ENCODE peak calls at places on chromosomes 3 and 15, in five cellular contexts. A, G, Q, K and B are unnamed samples.

GRCh38 chr15:28975766-28976179 is 90.0 kb downstream of the APBA2 start:
- DNase-seq in A (peak; percentile 55), G (peak; percentile 69), K (peak; percentile 72), Q (peak; percentile 64), B (no peak)

GRCh38 chr15:71739355-71739754 is 71.0 kb upstream of the NR2E3 start:
- DNase-seq in G (no peak), A (no peak), K (no peak), Q (no peak), B (no peak)

GRCh38 chr15:94231728-94232086 is 346 bp downstream of the MCTP2 start:
- DNase-seq in G (peak; percentile 62), A (no peak), Q (peak; percentile 70), K (no peak), B (peak; percentile 5)

GRCh38 chr15:38041576-38041975 is 107.1 kb downstream of the TMCO5A start:
- DNase-seq in G (peak; percentile 51), K (no peak), Q (peak; percentile 66), A (peak; percentile 77), B (no peak)

GRCh38 chr3:151476344-151477018 is 15.6 kb upstream of the IGSF10 start:
- DNase-seq in G (peak; percentile 70), Q (no peak), K (no peak), A (no peak), B (no peak)

GRCh38 chr3:166829896-166830295 is 550.2 kb downstream of the ZBBX start:
- DNase-seq in G (no peak), Q (no peak), A (no peak), K (no peak), B (no peak)

GRCh38 chr3:195731356-195731960 is 10.7 kb downstream of the MUC20 start:
- DNase-seq in K (no peak), G (no peak), A (no peak), Q (no peak), B (no peak)

GRCh38 chr3:56976666-56977560 is 83.6 kb upstream of the SPATA12 start:
- DNase-seq in Q (peak; percentile 61), K (no peak), A (peak; percentile 67), G (peak; percentile 48), B (no peak)

GRCh38 chr3:72346526-72346926 is 501.7 kb downstream of the SHQ1 start:
- DNase-seq in G (peak; percentile 57), A (peak; percentile 97), K (no peak), Q (peak; percentile 97), B (no peak)

GRCh38 chr3:158602227-158602626 is 31.2 kb downstream of the MLF1 start:
- DNase-seq in A (no peak), Q (no peak), K (no peak), G (no peak), B (no peak)

GRCh38 chr3:17518189-17519059 is 224.0 kb downstream of the TBC1D5 start:
- DNase-seq in Q (no peak), K (peak; percentile 52), A (no peak), G (peak; percentile 41), B (peak; percentile 37)

DNA sequence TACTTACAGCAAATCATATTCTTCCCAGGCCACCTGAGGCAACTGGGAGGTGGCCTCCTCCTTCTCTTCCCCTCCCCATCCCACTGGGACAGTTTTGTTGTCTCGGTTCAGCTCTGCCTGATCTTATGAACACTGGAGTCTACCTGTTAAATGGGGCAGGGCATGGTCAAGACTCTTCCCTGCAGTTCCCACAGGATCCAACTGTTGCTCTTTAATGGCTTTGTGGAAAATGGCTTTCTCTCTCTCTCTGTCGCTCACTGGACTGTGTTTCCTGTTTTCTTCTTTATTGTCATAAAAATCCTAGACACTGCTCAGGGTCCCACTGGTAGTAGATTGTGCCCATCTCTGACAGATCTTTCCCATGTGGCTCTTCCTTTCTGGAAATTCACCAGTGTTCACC is 40.2 kb downstream of the SLC27A2 start:
- DNase-seq in Q (no peak), G (no peak), A (no peak), K (no peak), B (no peak)
- H3K4me3 ChIP-seq in Q (no peak overlapping the region), G (no peak overlapping the region), A (no peak overlapping the region), K (no peak overlapping the region), B (no peak overlapping the region)

GRCh38 chr3:12663936-12664908 is at the start of gene RAF1:
- DNase-seq in A (peak; percentile 98), Q (peak; percentile 98), K (peak; percentile 98), G (peak; percentile 99), B (peak; percentile 97)
- H2BK15ac ChIP-seq in A (peak within 1 kb of the TSS; percentile 56), Q (peak within 1 kb of the TSS; percentile 90), K (no peak within 1 kb of the TSS), G (no peak within 1 kb of the TSS), B (peak within 1 kb of the TSS; percentile 91)

GRCh38 chr3:120420360-120420759 is 30.4 kb downstream of the FSTL1 start:
- DNase-seq in Q (no peak), K (no peak), A (no peak), G (no peak), B (no peak)

GRCh38 chr3:120418446-120418845 is 32.3 kb downstream of the FSTL1 start:
- DNase-seq in K (no peak), Q (no peak), G (no peak), A (no peak), B (no peak)

GRCh38 chr3:120419797-120420196 is 31.0 kb downstream of the FSTL1 start:
- DNase-seq in K (no peak), Q (no peak), A (no peak), G (no peak), B (no peak)

GRCh38 chr3:120417272-120417911 is 33.4 kb downstream of the FSTL1 start:
- DNase-seq in G (peak; percentile 100), K (peak; percentile 93), Q (peak; percentile 99), A (peak; percentile 99), B (peak; percentile 89)

DNA sequence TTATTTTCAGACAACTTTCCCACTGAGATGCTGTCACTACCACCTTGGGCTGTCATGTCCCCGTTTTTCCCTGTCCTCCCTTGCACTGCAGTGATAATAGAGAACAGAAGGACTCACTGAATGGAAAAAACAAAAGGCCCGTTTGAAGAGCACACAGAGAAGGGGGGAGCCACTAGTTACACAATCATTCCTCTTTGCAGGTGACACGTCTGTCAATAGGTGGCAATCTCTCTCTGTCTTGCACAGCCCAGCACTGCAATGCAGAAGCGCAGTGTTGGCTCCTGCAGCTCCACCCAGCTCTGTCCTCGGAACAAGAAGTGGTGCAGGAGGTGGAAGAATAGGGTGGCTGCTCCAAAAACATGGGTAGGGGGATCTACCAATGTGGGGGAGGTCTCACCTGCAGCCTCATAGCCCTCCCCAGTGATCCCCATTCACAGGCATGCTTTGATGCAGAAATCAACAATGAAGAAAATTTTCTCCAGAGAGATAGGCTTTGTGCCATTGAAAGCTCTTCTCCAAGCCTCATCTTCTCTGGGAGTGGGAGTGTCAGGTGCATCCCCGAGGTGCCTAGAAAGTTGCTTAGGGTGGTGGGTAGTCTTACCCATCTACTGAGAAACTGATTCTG is 31.8 kb downstream of the FSTL1 start:
- DNase-seq in G (peak; percentile 89), K (no peak), Q (peak; percentile 51), A (no peak), B (peak; percentile 41)
- H3K27ac ChIP-seq in G (no peak overlapping the region), K (no peak overlapping the region), Q (peak overlapping the region; percentile 6), A (peak overlapping the region; percentile 24), B (peak overlapping the region; percentile 23)

DNA sequence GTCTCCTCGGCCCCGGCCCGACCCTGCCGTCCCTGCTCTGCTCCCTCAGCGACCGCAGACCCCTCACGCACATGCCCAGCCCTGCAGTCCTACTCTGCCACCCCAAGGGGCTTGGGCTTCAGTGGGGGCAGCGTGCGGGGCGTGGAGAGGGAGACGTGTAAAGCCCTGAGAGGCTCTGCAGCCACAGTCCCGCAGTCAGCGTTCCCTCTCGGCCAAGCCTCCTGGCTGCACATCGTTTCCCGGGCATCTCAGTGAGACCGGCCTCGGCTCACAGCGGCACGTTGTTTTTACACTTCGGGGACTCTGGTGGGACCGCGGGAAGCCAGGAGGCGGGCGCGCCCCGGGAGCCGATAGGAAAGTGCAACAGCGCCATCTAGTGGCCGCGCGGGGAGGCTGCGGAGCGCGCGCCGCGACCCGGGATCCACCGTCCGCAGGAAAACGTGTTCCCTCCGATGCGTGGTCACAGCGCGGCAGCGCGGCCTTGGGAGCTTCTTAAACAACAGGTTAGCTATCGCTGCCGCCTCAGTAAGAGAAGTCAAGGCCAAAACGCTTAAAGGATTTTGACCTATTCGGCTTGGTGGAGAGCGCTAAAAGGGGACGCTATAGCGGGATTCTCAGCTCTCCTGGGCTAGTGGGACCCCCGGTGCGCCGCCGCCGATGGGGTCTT is 226.8 kb upstream of the IGF1R start:
- DNase-seq in K (peak; percentile 96), Q (peak; percentile 41), A (peak; percentile 13), G (peak; percentile 67), B (peak; percentile 70)
- H3K4me3 ChIP-seq in K (no peak overlapping the region), Q (peak overlapping the region; percentile 49), A (no peak overlapping the region), G (no peak overlapping the region), B (no peak overlapping the region)

GRCh38 chr15:59206623-59207183 is at the start of gene LDHAL6B:
- DNase-seq in Q (no peak), G (no peak), K (no peak), A (no peak), B (no peak)

GRCh38 chr15:59203572-59203971 is 3.1 kb upstream of the LDHAL6B start:
- DNase-seq in K (no peak), Q (no peak), G (no peak), A (no peak), B (no peak)

GRCh38 chr15:59210186-59210585 is 3.5 kb downstream of the LDHAL6B start:
- DNase-seq in A (no peak), Q (no peak), K (no peak), G (no peak), B (no peak)

GRCh38 chr15:59205839-59206622 is 612 bp upstream of the LDHAL6B start:
- DNase-seq in G (no peak), A (no peak), Q (no peak), K (no peak), B (no peak)

GRCh38 chr15:59208850-59209249 is 2.2 kb downstream of the LDHAL6B start:
- DNase-seq in Q (peak; percentile 15), A (no peak), K (no peak), G (peak; percentile 6), B (no peak)
- H2BK15ac ChIP-seq in Q (no peak overlapping the region), A (no peak overlapping the region), K (no peak overlapping the region), G (no peak overlapping the region), B (no peak overlapping the region)

DNA sequence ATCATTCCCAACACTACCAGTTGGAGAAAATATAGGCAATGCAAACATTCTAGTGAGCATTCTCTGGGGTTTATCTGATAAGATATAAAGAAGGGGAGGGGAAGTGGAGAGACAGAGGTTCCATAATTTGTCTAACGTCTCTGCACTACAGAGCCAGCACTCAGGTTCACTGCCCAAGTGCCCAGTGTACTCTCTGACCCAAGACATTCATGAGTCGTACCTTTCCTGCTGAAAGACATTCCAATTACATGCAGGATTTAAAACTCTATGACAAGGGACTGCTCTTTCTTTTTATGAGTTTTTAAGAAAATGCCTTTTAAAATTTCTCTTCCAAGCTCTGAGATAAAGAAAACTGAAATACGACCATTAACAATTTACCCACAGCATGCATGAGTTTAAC is 193.6 kb downstream of the SUCLG2 start:
- DNase-seq in K (no peak), Q (no peak), G (no peak), A (peak; percentile 31), B (no peak)
- H3K27ac ChIP-seq in K (no peak overlapping the region), Q (no peak overlapping the region), G (no peak overlapping the region), A (peak overlapping the region; percentile 54), B (no peak overlapping the region)

GRCh38 chr3:114718897-114719208 is 425.0 kb downstream of the TIGIT start:
- DNase-seq in G (no peak), Q (no peak), K (no peak), A (no peak), B (no peak)
- H3K4me3 ChIP-seq in G (no peak overlapping the region), Q (no peak overlapping the region), K (no peak overlapping the region), A (no peak overlapping the region), B (no peak overlapping the region)